ENCODE peak calls at places on chromosomes 1 and 21, in nine cellular contexts. One of them, this sample, is unnamed. For H3K36me3, the result is how much of the 10 kb centered on the place peaks cover.

GRCh38 chr1:205976708-205977107 is 26.5 kb downstream of the RAB7B start:
- DNase-seq in GM23338: peak
- DNase-seq in OCI-LY7: no peak
- DNase-seq in SK-N-SH: no peak
- DNase-seq in HCT116: no peak
- DNase-seq in GM23248: peak
- DNase-seq in MM.1S: peak
- DNase-seq in neural progenitor cell: peak
- DNase-seq in PC-3: peak
- DNase-seq in this sample: peak

GRCh38 chr1:7341145-7341900 is 429.8 kb upstream of the VAMP3 start:
- DNase-seq in GM23338: no peak
- DNase-seq in SK-N-SH: peak
- DNase-seq in HCT116: no peak
- DNase-seq in MM.1S: no peak
- DNase-seq in GM23248: peak
- DNase-seq in PC-3: no peak
- DNase-seq in neural progenitor cell: no peak
- DNase-seq in OCI-LY7: no peak
- DNase-seq in this sample: peak

GRCh38 chr1:204435246-204435885 is 23.7 kb upstream of the PPP1R15B start:
- DNase-seq in MM.1S: no peak
- DNase-seq in OCI-LY7: no peak
- DNase-seq in neural progenitor cell: no peak
- DNase-seq in GM23248: peak
- DNase-seq in SK-N-SH: no peak
- DNase-seq in HCT116: no peak
- DNase-seq in PC-3: no peak
- DNase-seq in GM23338: no peak
- DNase-seq in this sample: peak

GRCh38 chr1:163796394-163796821 is 474.7 kb downstream of the NUF2 start:
- DNase-seq in GM23338: no peak
- DNase-seq in HCT116: no peak
- DNase-seq in MM.1S: no peak
- DNase-seq in OCI-LY7: no peak
- DNase-seq in SK-N-SH: no peak
- DNase-seq in GM23248: peak
- DNase-seq in PC-3: peak
- DNase-seq in neural progenitor cell: peak
- DNase-seq in this sample: peak

GRCh38 chr1:111225091-111225490 is 2.4 kb upstream of the CHI3L2 start:
- DNase-seq in MM.1S: no peak
- DNase-seq in GM23338: no peak
- DNase-seq in OCI-LY7: no peak
- DNase-seq in SK-N-SH: no peak
- DNase-seq in HCT116: no peak
- DNase-seq in GM23248: no peak
- DNase-seq in PC-3: no peak
- DNase-seq in neural progenitor cell: no peak
- DNase-seq in this sample: no peak

GRCh38 chr1:94720091-94720793 is 99.9 kb upstream of the SLC44A3 start:
- DNase-seq in MM.1S: no peak
- DNase-seq in GM23338: no peak
- DNase-seq in OCI-LY7: no peak
- DNase-seq in GM23248: peak
- DNase-seq in HCT116: no peak
- DNase-seq in SK-N-SH: no peak
- DNase-seq in PC-3: no peak
- DNase-seq in neural progenitor cell: no peak
- DNase-seq in this sample: no peak

GRCh38 chr1:23793018-23793781 is 2.3 kb downstream of the LYPLA2 start:
- DNase-seq in GM23248: peak
- DNase-seq in neural progenitor cell: no peak
- DNase-seq in GM23338: no peak
- DNase-seq in MM.1S: no peak
- DNase-seq in HCT116: no peak
- DNase-seq in PC-3: no peak
- DNase-seq in SK-N-SH: peak
- DNase-seq in OCI-LY7: no peak
- DNase-seq in this sample: peak

GRCh38 chr1:2053784-2054376 is 3.7 kb downstream of the PRKCZ start:
- DNase-seq in GM23338: no peak
- DNase-seq in neural progenitor cell: no peak
- DNase-seq in PC-3: no peak
- DNase-seq in SK-N-SH: no peak
- DNase-seq in GM23248: no peak
- DNase-seq in OCI-LY7: no peak
- DNase-seq in HCT116: no peak
- DNase-seq in MM.1S: no peak
- DNase-seq in this sample: no peak

GRCh38 chr1:104294259-104294658 is 544.6 kb downstream of the AMY1C start:
- DNase-seq in neural progenitor cell: no peak
- DNase-seq in MM.1S: no peak
- DNase-seq in PC-3: no peak
- DNase-seq in OCI-LY7: no peak
- DNase-seq in HCT116: no peak
- DNase-seq in GM23248: no peak
- DNase-seq in SK-N-SH: peak
- DNase-seq in GM23338: no peak
- DNase-seq in this sample: no peak

GRCh38 chr1:207027221-207027777 is 5.3 kb downstream of the C1orf116 start:
- DNase-seq in HCT116: peak
- DNase-seq in GM23248: peak
- DNase-seq in GM23338: no peak
- DNase-seq in OCI-LY7: no peak
- DNase-seq in neural progenitor cell: no peak
- DNase-seq in PC-3: peak
- DNase-seq in MM.1S: no peak
- DNase-seq in SK-N-SH: no peak
- DNase-seq in this sample: peak

GRCh38 chr1:202160377-202160940 is at the start of gene PTPN7:
- DNase-seq in MM.1S: peak
- DNase-seq in neural progenitor cell: no peak
- DNase-seq in OCI-LY7: peak
- DNase-seq in PC-3: no peak
- DNase-seq in HCT116: no peak
- DNase-seq in GM23248: no peak
- DNase-seq in SK-N-SH: no peak
- DNase-seq in GM23338: no peak
- DNase-seq in this sample: no peak

GRCh38 chr1:220013497-220013896 is 32.8 kb downstream of the EPRS1 start:
- DNase-seq in HCT116: no peak
- DNase-seq in SK-N-SH: no peak
- DNase-seq in neural progenitor cell: no peak
- DNase-seq in MM.1S: peak
- DNase-seq in GM23338: no peak
- DNase-seq in OCI-LY7: no peak
- DNase-seq in PC-3: no peak
- DNase-seq in GM23248: peak
- DNase-seq in this sample: no peak

GRCh38 chr1:228150021-228150457 is 309 bp downstream of the GJC2 start:
- DNase-seq in PC-3: no peak
- DNase-seq in GM23248: no peak
- DNase-seq in neural progenitor cell: no peak
- DNase-seq in MM.1S: no peak
- DNase-seq in GM23338: no peak
- DNase-seq in OCI-LY7: no peak
- DNase-seq in HCT116: no peak
- DNase-seq in SK-N-SH: peak
- DNase-seq in this sample: no peak

GRCh38 chr1:244318078-244318477 is 133.6 kb downstream of the ADSS2 start:
- DNase-seq in neural progenitor cell: no peak
- DNase-seq in GM23338: no peak
- DNase-seq in PC-3: no peak
- DNase-seq in HCT116: no peak
- DNase-seq in MM.1S: no peak
- DNase-seq in GM23248: no peak
- DNase-seq in SK-N-SH: no peak
- DNase-seq in OCI-LY7: no peak
- DNase-seq in this sample: no peak

GRCh38 chr1:30043256-30043655 is 680.1 kb downstream of the MATN1 start:
- DNase-seq in MM.1S: no peak
- DNase-seq in PC-3: no peak
- DNase-seq in OCI-LY7: no peak
- DNase-seq in HCT116: no peak
- DNase-seq in GM23248: no peak
- DNase-seq in neural progenitor cell: no peak
- DNase-seq in SK-N-SH: no peak
- DNase-seq in GM23338: no peak
- DNase-seq in this sample: no peak

GRCh38 chr1:3904006-3904842 is 4.2 kb upstream of the C1orf174 start:
- DNase-seq in HCT116: no peak
- DNase-seq in PC-3: no peak
- DNase-seq in MM.1S: no peak
- DNase-seq in GM23338: no peak
- DNase-seq in GM23248: no peak
- DNase-seq in neural progenitor cell: no peak
- DNase-seq in OCI-LY7: peak
- DNase-seq in SK-N-SH: no peak
- DNase-seq in this sample: no peak

GRCh38 chr1:36306902-36307456 is 811 bp downstream of the SH3D21 start:
- DNase-seq in OCI-LY7: peak
- DNase-seq in MM.1S: peak
- DNase-seq in neural progenitor cell: peak
- DNase-seq in SK-N-SH: peak
- DNase-seq in PC-3: peak
- DNase-seq in HCT116: peak
- DNase-seq in GM23338: peak
- DNase-seq in GM23248: peak
- DNase-seq in this sample: peak
- TF ChIP-seq EZH2phosphoT487 in OCI-LY7: no peak
- TF ChIP-seq EZH2phosphoT487 in MM.1S: no peak
- TF ChIP-seq EZH2phosphoT487 in neural progenitor cell: no peak
- TF ChIP-seq EZH2phosphoT487 in SK-N-SH: no peak
- TF ChIP-seq EZH2phosphoT487 in PC-3: no peak
- TF ChIP-seq EZH2phosphoT487 in HCT116: no peak
- TF ChIP-seq EZH2phosphoT487 in GM23338: no peak
- TF ChIP-seq EZH2phosphoT487 in GM23248: no peak
- TF ChIP-seq EZH2phosphoT487 in this sample: no peak

GRCh38 chr1:32246888-32247273 is at the start of gene FAM167B:
- DNase-seq in SK-N-SH: no peak
- DNase-seq in GM23338: no peak
- DNase-seq in MM.1S: no peak
- DNase-seq in neural progenitor cell: no peak
- DNase-seq in PC-3: peak
- DNase-seq in HCT116: no peak
- DNase-seq in OCI-LY7: no peak
- DNase-seq in GM23248: peak
- DNase-seq in this sample: no peak

GRCh38 chr1:32247452-32247851 is 430 bp downstream of the FAM167B start:
- DNase-seq in neural progenitor cell: no peak
- DNase-seq in HCT116: no peak
- DNase-seq in OCI-LY7: no peak
- DNase-seq in PC-3: no peak
- DNase-seq in GM23338: no peak
- DNase-seq in MM.1S: no peak
- DNase-seq in SK-N-SH: no peak
- DNase-seq in GM23248: no peak
- DNase-seq in this sample: no peak

GRCh38 chr1:32249831-32250525 is 1.1 kb upstream of the LCK start:
- DNase-seq in neural progenitor cell: no peak
- DNase-seq in SK-N-SH: no peak
- DNase-seq in GM23338: no peak
- DNase-seq in GM23248: no peak
- DNase-seq in PC-3: no peak
- DNase-seq in HCT116: no peak
- DNase-seq in MM.1S: peak
- DNase-seq in OCI-LY7: peak
- DNase-seq in this sample: peak

GRCh38 chr1:32247983-32248889 is 1.2 kb downstream of the FAM167B start:
- DNase-seq in neural progenitor cell: peak
- DNase-seq in GM23248: peak
- DNase-seq in SK-N-SH: peak
- DNase-seq in OCI-LY7: peak
- DNase-seq in PC-3: peak
- DNase-seq in HCT116: no peak
- DNase-seq in MM.1S: peak
- DNase-seq in GM23338: peak
- DNase-seq in this sample: peak

GRCh38 chr1:32250893-32251716 is at the start of gene LCK:
- DNase-seq in PC-3: no peak
- DNase-seq in MM.1S: no peak
- DNase-seq in OCI-LY7: peak
- DNase-seq in GM23248: no peak
- DNase-seq in HCT116: no peak
- DNase-seq in GM23338: peak
- DNase-seq in neural progenitor cell: no peak
- DNase-seq in SK-N-SH: no peak
- DNase-seq in this sample: no peak
- H3K4me2 ChIP-seq in PC-3: no peak
- H3K4me2 ChIP-seq in MM.1S: peak
- H3K4me2 ChIP-seq in OCI-LY7: peak
- H3K4me2 ChIP-seq in GM23248: no peak
- H3K4me2 ChIP-seq in HCT116: no peak
- H3K4me2 ChIP-seq in GM23338: peak
- H3K4me2 ChIP-seq in neural progenitor cell: no peak
- H3K4me2 ChIP-seq in SK-N-SH: no peak
- H3K4me2 ChIP-seq in this sample: no peak

GRCh38 chr1:92298213-92298572 is 594 bp downstream of the GLMN start:
- DNase-seq in OCI-LY7: no peak
- DNase-seq in HCT116: no peak
- DNase-seq in SK-N-SH: no peak
- DNase-seq in GM23338: no peak
- DNase-seq in neural progenitor cell: no peak
- DNase-seq in MM.1S: peak
- DNase-seq in PC-3: no peak
- DNase-seq in GM23248: peak
- DNase-seq in this sample: peak
- H3K36me3 ChIP-seq in OCI-LY7: under half
- H3K36me3 ChIP-seq in HCT116: under half
- H3K36me3 ChIP-seq in SK-N-SH: under half
- H3K36me3 ChIP-seq in GM23338: under half
- H3K36me3 ChIP-seq in neural progenitor cell: under half
- H3K36me3 ChIP-seq in MM.1S: under half
- H3K36me3 ChIP-seq in PC-3: under half
- H3K36me3 ChIP-seq in GM23248: under half
- H3K36me3 ChIP-seq in this sample: under half

DNA sequence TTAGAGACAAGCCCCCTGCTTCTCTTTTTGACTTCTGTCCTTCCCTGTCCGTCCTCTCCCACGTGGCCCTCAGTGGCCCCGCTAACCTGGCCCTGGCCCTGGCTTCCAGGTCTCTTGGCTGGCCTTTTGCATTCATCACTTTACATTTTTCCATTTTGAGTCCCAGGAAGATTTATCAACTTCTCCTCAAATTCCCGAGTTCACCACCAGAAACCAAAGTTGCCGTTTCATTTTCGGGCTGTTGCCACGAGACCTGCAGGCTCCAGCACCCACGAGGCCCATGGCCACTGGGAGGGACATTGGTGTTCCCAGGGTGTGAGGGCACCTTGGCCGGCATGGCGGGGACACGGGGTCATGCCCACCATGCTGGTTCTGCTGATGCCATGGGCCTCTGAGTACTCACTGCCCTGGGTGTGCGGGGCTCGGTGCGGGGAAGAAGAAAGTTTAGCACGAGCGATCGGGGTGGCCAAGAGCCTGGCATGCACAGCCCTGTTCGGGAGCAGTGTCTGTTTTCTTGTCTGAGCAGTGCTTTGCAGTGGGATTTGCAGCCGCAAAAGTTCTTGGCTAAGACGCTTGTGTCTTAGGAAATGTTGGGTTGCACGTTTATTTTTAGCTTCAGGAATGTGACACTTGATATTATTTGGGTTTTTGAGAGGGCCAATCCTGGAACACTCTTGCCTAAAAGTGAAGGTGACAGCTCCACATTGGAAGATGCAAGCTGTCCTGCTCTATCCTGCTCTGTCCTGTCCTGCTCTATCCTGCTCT is 40.4 kb upstream of the ADARB1 start:
- DNase-seq in neural progenitor cell: no peak
- DNase-seq in MM.1S: no peak
- DNase-seq in PC-3: no peak
- DNase-seq in GM23338: no peak
- DNase-seq in SK-N-SH: no peak
- DNase-seq in OCI-LY7: no peak
- DNase-seq in GM23248: peak
- DNase-seq in HCT116: no peak
- DNase-seq in this sample: peak
- TF ChIP-seq EZH2phosphoT487 in neural progenitor cell: no peak
- TF ChIP-seq EZH2phosphoT487 in MM.1S: no peak
- TF ChIP-seq EZH2phosphoT487 in PC-3: no peak
- TF ChIP-seq EZH2phosphoT487 in GM23338: no peak
- TF ChIP-seq EZH2phosphoT487 in SK-N-SH: no peak
- TF ChIP-seq EZH2phosphoT487 in OCI-LY7: no peak
- TF ChIP-seq EZH2phosphoT487 in GM23248: no peak
- TF ChIP-seq EZH2phosphoT487 in HCT116: no peak
- TF ChIP-seq EZH2phosphoT487 in this sample: no peak